ENCODE peak calls at places on chromosomes 3 and 15, in ten cellular contexts. One of them, this sample, is unnamed. For H3K36me3, the result is how much of the 10 kb centered on the place peaks cover.

GRCh38 chr3:108455212-108455705 is 55.1 kb downstream of the MYH15 start:
- DNase-seq in ovary: no peak
- DNase-seq in stomach: no peak
- DNase-seq in transverse colon: no peak
- DNase-seq in sigmoid colon: no peak
- DNase-seq in GM12878: no peak
- DNase-seq in K562: no peak
- DNase-seq in H1: no peak
- DNase-seq in HepG2: no peak
- DNase-seq in tibial nerve: no peak
- DNase-seq in this sample: no peak

GRCh38 chr15:32667321-32667720 is 25.8 kb downstream of the SCG5 start:
- DNase-seq in ovary: no peak
- DNase-seq in stomach: no peak
- DNase-seq in transverse colon: no peak
- DNase-seq in sigmoid colon: no peak
- DNase-seq in GM12878: no peak
- DNase-seq in K562: no peak
- DNase-seq in H1: no peak
- DNase-seq in HepG2: no peak
- DNase-seq in tibial nerve: no peak
- DNase-seq in this sample: no peak

GRCh38 chr3:8945890-8946590 is 17.2 kb downstream of the RAD18 start:
- DNase-seq in ovary: no peak
- DNase-seq in stomach: no peak
- DNase-seq in transverse colon: no peak
- DNase-seq in sigmoid colon: no peak
- DNase-seq in GM12878: no peak
- DNase-seq in K562: no peak
- DNase-seq in H1: no peak
- DNase-seq in HepG2: no peak
- DNase-seq in tibial nerve: no peak
- DNase-seq in this sample: no peak

GRCh38 chr3:165641569-165642310 is 195.5 kb downstream of the BCHE start:
- DNase-seq in ovary: no peak
- DNase-seq in stomach: no peak
- DNase-seq in transverse colon: no peak
- DNase-seq in sigmoid colon: no peak
- DNase-seq in GM12878: no peak
- DNase-seq in K562: no peak
- DNase-seq in H1: no peak
- DNase-seq in HepG2: no peak
- DNase-seq in tibial nerve: no peak
- DNase-seq in this sample: no peak

GRCh38 chr3:51394541-51394940 is 3.5 kb downstream of the RBM15B start:
- DNase-seq in ovary: no peak
- DNase-seq in stomach: no peak
- DNase-seq in transverse colon: no peak
- DNase-seq in sigmoid colon: no peak
- DNase-seq in GM12878: no peak
- DNase-seq in K562: no peak
- DNase-seq in H1: no peak
- DNase-seq in HepG2: no peak
- DNase-seq in tibial nerve: no peak
- DNase-seq in this sample: no peak

GRCh38 chr3:152842423-152842822 is 7.5 kb downstream of the P2RY1 start:
- DNase-seq in ovary: no peak
- DNase-seq in stomach: no peak
- DNase-seq in transverse colon: no peak
- DNase-seq in sigmoid colon: no peak
- DNase-seq in GM12878: no peak
- DNase-seq in K562: no peak
- DNase-seq in H1: no peak
- DNase-seq in HepG2: no peak
- DNase-seq in tibial nerve: no peak
- DNase-seq in this sample: no peak

GRCh38 chr15:89898628-89899302 is 5.0 kb upstream of the AP3S2 start:
- DNase-seq in ovary: no peak
- DNase-seq in stomach: peak
- DNase-seq in transverse colon: peak
- DNase-seq in sigmoid colon: no peak
- DNase-seq in GM12878: no peak
- DNase-seq in K562: peak
- DNase-seq in H1: peak
- DNase-seq in HepG2: peak
- DNase-seq in tibial nerve: no peak
- DNase-seq in this sample: no peak

GRCh38 chr3:55647675-55648074 is 160.6 kb upstream of the WNT5A start:
- DNase-seq in ovary: no peak
- DNase-seq in stomach: no peak
- DNase-seq in transverse colon: no peak
- DNase-seq in sigmoid colon: no peak
- DNase-seq in GM12878: no peak
- DNase-seq in K562: no peak
- DNase-seq in H1: no peak
- DNase-seq in HepG2: no peak
- DNase-seq in tibial nerve: no peak
- DNase-seq in this sample: no peak

GRCh38 chr3:173986861-173987410 is 589.4 kb downstream of the NLGN1 start:
- DNase-seq in ovary: no peak
- DNase-seq in stomach: no peak
- DNase-seq in transverse colon: no peak
- DNase-seq in sigmoid colon: no peak
- DNase-seq in GM12878: no peak
- DNase-seq in K562: no peak
- DNase-seq in H1: no peak
- DNase-seq in HepG2: no peak
- DNase-seq in tibial nerve: no peak
- DNase-seq in this sample: no peak

GRCh38 chr3:176848431-176849214 is 348.7 kb downstream of the TBL1XR1 start:
- DNase-seq in ovary: no peak
- DNase-seq in stomach: no peak
- DNase-seq in transverse colon: no peak
- DNase-seq in sigmoid colon: no peak
- DNase-seq in GM12878: no peak
- DNase-seq in K562: no peak
- DNase-seq in H1: no peak
- DNase-seq in HepG2: no peak
- DNase-seq in tibial nerve: no peak
- DNase-seq in this sample: no peak

GRCh38 chr3:34727700-34728099 is 911.6 kb upstream of the ARPP21 start:
- DNase-seq in ovary: no peak
- DNase-seq in stomach: no peak
- DNase-seq in transverse colon: no peak
- DNase-seq in sigmoid colon: no peak
- DNase-seq in GM12878: peak
- DNase-seq in K562: no peak
- DNase-seq in H1: no peak
- DNase-seq in HepG2: peak
- DNase-seq in tibial nerve: no peak
- DNase-seq in this sample: no peak

GRCh38 chr15:42456971-42457370 is 34.0 kb downstream of the ZNF106 start:
- DNase-seq in ovary: no peak
- DNase-seq in stomach: no peak
- DNase-seq in transverse colon: no peak
- DNase-seq in sigmoid colon: no peak
- DNase-seq in GM12878: no peak
- DNase-seq in K562: no peak
- DNase-seq in H1: no peak
- DNase-seq in HepG2: no peak
- DNase-seq in tibial nerve: no peak
- DNase-seq in this sample: no peak

GRCh38 chr15:72902245-72902928 is 118.8 kb upstream of the ADPGK start:
- DNase-seq in ovary: peak
- DNase-seq in stomach: peak
- DNase-seq in transverse colon: peak
- DNase-seq in sigmoid colon: peak
- DNase-seq in GM12878: no peak
- DNase-seq in K562: no peak
- DNase-seq in H1: no peak
- DNase-seq in HepG2: no peak
- DNase-seq in tibial nerve: peak
- DNase-seq in this sample: peak

GRCh38 chr3:37475435-37475834 is 301.1 kb upstream of the LRRFIP2 start:
- DNase-seq in ovary: no peak
- DNase-seq in stomach: no peak
- DNase-seq in transverse colon: no peak
- DNase-seq in sigmoid colon: no peak
- DNase-seq in GM12878: no peak
- DNase-seq in K562: no peak
- DNase-seq in H1: no peak
- DNase-seq in HepG2: no peak
- DNase-seq in tibial nerve: no peak
- DNase-seq in this sample: no peak

GRCh38 chr3:50410593-50411139 is 51.3 kb upstream of the TMEM115 start:
- DNase-seq in ovary: no peak
- DNase-seq in stomach: no peak
- DNase-seq in transverse colon: no peak
- DNase-seq in sigmoid colon: no peak
- DNase-seq in GM12878: no peak
- DNase-seq in K562: no peak
- DNase-seq in H1: no peak
- DNase-seq in HepG2: no peak
- DNase-seq in tibial nerve: no peak
- DNase-seq in this sample: no peak

GRCh38 chr3:197761784-197762183 is 12.1 kb downstream of the FYTTD1 start:
- DNase-seq in ovary: no peak
- DNase-seq in stomach: no peak
- DNase-seq in transverse colon: no peak
- DNase-seq in sigmoid colon: no peak
- DNase-seq in GM12878: no peak
- DNase-seq in K562: no peak
- DNase-seq in H1: no peak
- DNase-seq in HepG2: peak
- DNase-seq in tibial nerve: no peak
- DNase-seq in this sample: no peak

GRCh38 chr3:13149331-13150203 is 76.3 kb upstream of the IQSEC1 start:
- DNase-seq in ovary: peak
- DNase-seq in stomach: no peak
- DNase-seq in transverse colon: peak
- DNase-seq in sigmoid colon: peak
- DNase-seq in GM12878: no peak
- DNase-seq in K562: no peak
- DNase-seq in H1: no peak
- DNase-seq in HepG2: no peak
- DNase-seq in tibial nerve: no peak
- DNase-seq in this sample: no peak

GRCh38 chr15:91795281-91795680 is 58.2 kb upstream of the SLCO3A1 start:
- DNase-seq in ovary: no peak
- DNase-seq in stomach: no peak
- DNase-seq in transverse colon: no peak
- DNase-seq in sigmoid colon: no peak
- DNase-seq in GM12878: no peak
- DNase-seq in K562: no peak
- DNase-seq in H1: no peak
- DNase-seq in HepG2: no peak
- DNase-seq in tibial nerve: no peak
- DNase-seq in this sample: no peak

GRCh38 chr3:181572432-181572831 is 139.3 kb upstream of the SOX2 start:
- DNase-seq in ovary: no peak
- DNase-seq in stomach: no peak
- DNase-seq in transverse colon: no peak
- DNase-seq in sigmoid colon: no peak
- DNase-seq in GM12878: no peak
- DNase-seq in K562: no peak
- DNase-seq in H1: no peak
- DNase-seq in HepG2: no peak
- DNase-seq in tibial nerve: no peak
- DNase-seq in this sample: no peak

GRCh38 chr3:32120480-32120879 is 14.1 kb downstream of the GPD1L start:
- DNase-seq in ovary: no peak
- DNase-seq in stomach: no peak
- DNase-seq in transverse colon: no peak
- DNase-seq in sigmoid colon: no peak
- DNase-seq in GM12878: no peak
- DNase-seq in K562: no peak
- DNase-seq in H1: no peak
- DNase-seq in HepG2: no peak
- DNase-seq in tibial nerve: no peak
- DNase-seq in this sample: no peak
- TF ChIP-seq EP300 in ovary: no peak
- TF ChIP-seq EP300 in stomach: no peak
- TF ChIP-seq EP300 in transverse colon: no peak
- TF ChIP-seq EP300 in sigmoid colon: no peak
- TF ChIP-seq EP300 in GM12878: no peak
- TF ChIP-seq EP300 in K562: no peak
- TF ChIP-seq EP300 in H1: no peak
- TF ChIP-seq EP300 in HepG2: no peak
- TF ChIP-seq EP300 in tibial nerve: no peak
- TF ChIP-seq EP300 in this sample: no peak

GRCh38 chr15:60507596-60508424 is 28.9 kb upstream of the ICE2 start:
- DNase-seq in ovary: no peak
- DNase-seq in stomach: peak
- DNase-seq in transverse colon: peak
- DNase-seq in sigmoid colon: peak
- DNase-seq in GM12878: peak
- DNase-seq in K562: peak
- DNase-seq in H1: no peak
- DNase-seq in HepG2: peak
- DNase-seq in tibial nerve: no peak
- DNase-seq in this sample: no peak
- H3K27ac ChIP-seq in ovary: no peak
- H3K27ac ChIP-seq in stomach: no peak
- H3K27ac ChIP-seq in transverse colon: peak
- H3K27ac ChIP-seq in sigmoid colon: no peak
- H3K27ac ChIP-seq in GM12878: peak
- H3K27ac ChIP-seq in K562: no peak
- H3K27ac ChIP-seq in H1: no peak
- H3K27ac ChIP-seq in HepG2: no peak
- H3K27ac ChIP-seq in tibial nerve: no peak
- H3K27ac ChIP-seq in this sample: no peak

GRCh38 chr15:85598718-85599398 is 195.9 kb downstream of the KLHL25 start:
- DNase-seq in ovary: no peak
- DNase-seq in stomach: no peak
- DNase-seq in transverse colon: no peak
- DNase-seq in sigmoid colon: no peak
- DNase-seq in GM12878: no peak
- DNase-seq in K562: no peak
- DNase-seq in H1: no peak
- DNase-seq in HepG2: no peak
- DNase-seq in tibial nerve: no peak
- DNase-seq in this sample: no peak
- H3K36me3 ChIP-seq in ovary: under half
- H3K36me3 ChIP-seq in stomach: under half
- H3K36me3 ChIP-seq in transverse colon: under half
- H3K36me3 ChIP-seq in sigmoid colon: under half
- H3K36me3 ChIP-seq in GM12878: under half
- H3K36me3 ChIP-seq in K562: under half
- H3K36me3 ChIP-seq in H1: under half
- H3K36me3 ChIP-seq in HepG2: under half
- H3K36me3 ChIP-seq in tibial nerve: under half
- H3K36me3 ChIP-seq in this sample: under half

DNA sequence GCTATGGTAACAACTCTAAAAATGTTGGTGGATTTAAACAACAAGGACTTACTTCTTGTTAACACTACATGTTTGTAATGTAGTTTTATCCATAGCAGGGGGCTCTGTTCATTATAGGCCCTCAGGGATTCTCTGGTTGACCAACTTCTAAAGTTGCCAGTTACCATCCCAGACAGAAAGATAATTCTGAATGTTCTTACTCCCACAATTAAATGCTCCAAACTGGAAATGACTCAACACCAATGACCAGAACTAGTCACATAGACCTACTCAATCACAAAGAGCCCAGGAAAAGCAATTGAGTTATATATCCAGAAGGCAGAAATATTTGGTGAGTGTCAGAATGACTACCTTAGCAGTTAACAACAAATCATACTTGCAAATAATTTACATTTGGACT is 199.3 kb upstream of the UMPS start:
- DNase-seq in ovary: no peak
- DNase-seq in stomach: no peak
- DNase-seq in transverse colon: no peak
- DNase-seq in sigmoid colon: no peak
- DNase-seq in GM12878: no peak
- DNase-seq in K562: no peak
- DNase-seq in H1: no peak
- DNase-seq in HepG2: no peak
- DNase-seq in tibial nerve: no peak
- DNase-seq in this sample: no peak
- TF ChIP-seq EP300 in ovary: no peak
- TF ChIP-seq EP300 in stomach: no peak
- TF ChIP-seq EP300 in transverse colon: no peak
- TF ChIP-seq EP300 in sigmoid colon: no peak
- TF ChIP-seq EP300 in GM12878: no peak
- TF ChIP-seq EP300 in K562: no peak
- TF ChIP-seq EP300 in H1: no peak
- TF ChIP-seq EP300 in HepG2: no peak
- TF ChIP-seq EP300 in tibial nerve: no peak
- TF ChIP-seq EP300 in this sample: no peak